ENCODE peak calls at places on chromosomes 11 and 22, in four cellular contexts. I, K, R and F are unnamed samples.
A peak's percentile ranks its signal among the peaks of the same experiment; 100 is the strongest.

GRCh38 chr22:45948081-45948648 is 28.8 kb downstream of the WNT7B start:
- DNase-seq in K (peak; percentile 94), R (no peak), I (no peak), F (peak; percentile 4)

GRCh38 chr11:36622431-36623136 is 24.5 kb upstream of the RAG2 start:
- DNase-seq in R (peak; percentile 47), K (peak; percentile 1), I (no peak), F (peak; percentile 72)

GRCh38 chr11:24588075-24588474 is 91.2 kb downstream of the LUZP2 start:
- DNase-seq in I (no peak), K (no peak), R (no peak), F (no peak)

GRCh38 chr11:93738647-93739081 is 2.6 kb downstream of the TAF1D start:
- DNase-seq in R (no peak), I (no peak), K (no peak), F (peak; percentile 2)

GRCh38 chr11:76160856-76161255 is 45.4 kb downstream of the WNT11 start:
- DNase-seq in I (no peak), K (no peak), R (no peak), F (no peak)

GRCh38 chr11:63843042-63843441 is 4.1 kb downstream of the MARK2 start:
- DNase-seq in I (no peak), K (no peak), R (no peak), F (no peak)

GRCh38 chr22:26709617-26710390 is 52.4 kb downstream of the MIAT start:
- DNase-seq in I (no peak), R (no peak), K (no peak), F (no peak)

GRCh38 chr22:23837911-23838685 is 708 bp downstream of the DERL3 start:
- DNase-seq in I (no peak), R (no peak), K (no peak), F (no peak)

GRCh38 chr11:12864316-12865156 is 144.6 kb upstream of the RASSF10 start:
- DNase-seq in K (no peak), R (peak; percentile 57), I (no peak), F (no peak)